ENCODE peak calls at places on chromosome 15, in five cellular contexts. I is lung, A is HFF-Myc, V is prostate gland, F is WERI-Rb-1. P is an unnamed sample.

GRCh38 chr15:39920510-39921273 is 626 bp upstream of the GPR176 start:
- DNase-seq in I (peak), A (no peak), V (peak), F (peak), P (no peak)

GRCh38 chr15:89805241-89806216 is 9.1 kb downstream of the ANPEP start:
- DNase-seq in I (no peak), A (no peak), V (no peak), F (no peak), P (no peak)

GRCh38 chr15:90219421-90220141 is 14.2 kb downstream of the CIB1 start:
- DNase-seq in I (no peak), A (no peak), V (no peak), F (peak), P (no peak)

GRCh38 chr15:35349916-35350315 is 196.0 kb downstream of the DPH6 start:
- DNase-seq in I (no peak), A (no peak), V (no peak), F (no peak), P (no peak)

GRCh38 chr15:57510647-57511046 is 81.1 kb upstream of the MYZAP start:
- DNase-seq in I (no peak), A (no peak), V (peak), F (no peak), P (no peak)

GRCh38 chr15:69499521-69500201 is 47.0 kb downstream of the RPLP1 start:
- DNase-seq in I (no peak), A (no peak), V (no peak), F (no peak), P (no peak)

GRCh38 chr15:69324031-69324430 is 25.3 kb downstream of the PAQR5 start:
- DNase-seq in I (no peak), A (no peak), V (no peak), F (no peak), P (no peak)

GRCh38 chr15:57865294-57865693 is 158.8 kb downstream of the POLR2M start:
- DNase-seq in I (no peak), A (no peak), V (no peak), F (peak), P (no peak)

GRCh38 chr15:29854413-29854812 is 32.1 kb upstream of the TJP1 start:
- DNase-seq in I (no peak), A (no peak), V (peak), F (no peak), P (no peak)

GRCh38 chr15:100910556-100910955 is 8.6 kb upstream of the LRRK1 start:
- DNase-seq in I (no peak), A (no peak), V (no peak), F (no peak), P (no peak)

GRCh38 chr15:100908466-100908865 is 10.7 kb upstream of the LRRK1 start:
- DNase-seq in I (no peak), A (no peak), V (no peak), F (no peak), P (no peak)

GRCh38 chr15:100909582-100909981 is 9.6 kb upstream of the LRRK1 start:
- DNase-seq in I (no peak), A (no peak), V (peak), F (no peak), P (no peak)

GRCh38 chr15:100911086-100911485 is 8.1 kb upstream of the LRRK1 start:
- DNase-seq in I (no peak), A (no peak), V (no peak), F (no peak), P (no peak)

GRCh38 chr15:100910119-100910518 is 9.0 kb upstream of the LRRK1 start:
- DNase-seq in I (no peak), A (no peak), V (no peak), F (no peak), P (no peak)
- TF ChIP-seq CTCF in I (no peak), A (peak), V (no peak), F (peak), P (peak)

GRCh38 chr15:44148580-44148979 is 46.5 kb downstream of the FRMD5 start:
- DNase-seq in I (no peak), A (no peak), V (no peak), F (no peak), P (no peak)

GRCh38 chr15:44149224-44149623 is 45.8 kb downstream of the FRMD5 start:
- DNase-seq in I (no peak), A (no peak), V (no peak), F (no peak), P (no peak)

GRCh38 chr15:44144992-44145391 is 50.1 kb downstream of the FRMD5 start:
- DNase-seq in I (no peak), A (no peak), V (no peak), F (no peak), P (no peak)

GRCh38 chr15:44145495-44145894 is 49.6 kb downstream of the FRMD5 start:
- DNase-seq in I (no peak), A (no peak), V (no peak), F (no peak), P (no peak)

GRCh38 chr15:44147636-44148035 is 47.4 kb downstream of the FRMD5 start:
- DNase-seq in I (no peak), A (no peak), V (no peak), F (no peak), P (no peak)
- H3K4me3 ChIP-seq in I (no peak), A (no peak), V (no peak), F (no peak), P (no peak)

GRCh38 chr15:101267320-101268104 is 9.8 kb downstream of the SELENOS start:
- DNase-seq in I (no peak), A (peak), V (no peak), F (no peak), P (peak)

GRCh38 chr15:101272584-101272983 is 4.7 kb downstream of the SELENOS start:
- DNase-seq in I (no peak), A (no peak), V (no peak), F (no peak), P (no peak)

GRCh38 chr15:101266034-101266433 is 11.3 kb downstream of the SELENOS start:
- DNase-seq in I (no peak), A (no peak), V (no peak), F (no peak), P (no peak)

GRCh38 chr15:101266787-101267186 is 10.5 kb downstream of the SELENOS start:
- DNase-seq in I (no peak), A (no peak), V (no peak), F (no peak), P (no peak)

DNA sequence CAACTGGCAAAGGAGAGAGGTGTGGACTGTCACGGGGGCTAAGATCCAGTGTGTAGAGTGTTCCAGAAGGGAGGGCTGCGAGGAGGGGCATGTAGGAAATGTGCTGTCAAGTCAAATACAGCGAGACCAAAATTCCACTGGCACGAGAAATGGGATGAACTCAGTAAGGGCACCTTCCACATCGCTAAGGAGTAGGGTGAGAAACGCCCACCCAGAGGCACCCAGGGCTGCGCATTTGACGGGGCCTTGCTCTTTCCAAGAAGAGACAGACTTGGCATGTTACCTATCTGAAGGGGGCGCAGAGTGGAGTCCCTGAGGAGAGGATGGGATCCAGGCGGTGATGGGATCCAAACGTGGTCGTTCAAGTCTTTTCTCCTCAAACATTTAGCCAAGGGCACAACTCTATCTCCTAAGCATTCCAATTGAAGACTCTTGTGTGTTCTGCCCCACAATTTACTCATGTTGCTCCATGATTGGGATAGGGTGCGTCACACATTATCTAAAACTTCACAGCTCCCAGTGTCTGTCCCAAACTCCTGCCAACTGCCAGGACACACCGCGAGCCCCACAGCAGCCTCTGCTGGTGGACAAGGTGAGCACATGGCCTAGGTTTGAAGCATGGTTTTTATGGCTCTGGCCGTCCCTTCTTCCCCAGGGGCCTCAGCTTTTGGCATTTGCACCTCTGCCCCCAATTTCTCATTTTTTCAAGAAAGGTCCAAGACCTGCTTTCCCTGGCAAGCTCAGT is 7.6 kb downstream of the SELENOS start:
- DNase-seq in I (no peak), A (no peak), V (no peak), F (no peak), P (no peak)
- TF ChIP-seq CTCF in I (no peak), A (peak), V (no peak), F (peak), P (peak)

GRCh38 chr15:88118741-88119140 is 137.8 kb downstream of the NTRK3 start:
- DNase-seq in I (no peak), A (no peak), V (no peak), F (no peak), P (no peak)
- H3K4me3 ChIP-seq in I (no peak), A (no peak), V (no peak), F (no peak), P (no peak)

DNA sequence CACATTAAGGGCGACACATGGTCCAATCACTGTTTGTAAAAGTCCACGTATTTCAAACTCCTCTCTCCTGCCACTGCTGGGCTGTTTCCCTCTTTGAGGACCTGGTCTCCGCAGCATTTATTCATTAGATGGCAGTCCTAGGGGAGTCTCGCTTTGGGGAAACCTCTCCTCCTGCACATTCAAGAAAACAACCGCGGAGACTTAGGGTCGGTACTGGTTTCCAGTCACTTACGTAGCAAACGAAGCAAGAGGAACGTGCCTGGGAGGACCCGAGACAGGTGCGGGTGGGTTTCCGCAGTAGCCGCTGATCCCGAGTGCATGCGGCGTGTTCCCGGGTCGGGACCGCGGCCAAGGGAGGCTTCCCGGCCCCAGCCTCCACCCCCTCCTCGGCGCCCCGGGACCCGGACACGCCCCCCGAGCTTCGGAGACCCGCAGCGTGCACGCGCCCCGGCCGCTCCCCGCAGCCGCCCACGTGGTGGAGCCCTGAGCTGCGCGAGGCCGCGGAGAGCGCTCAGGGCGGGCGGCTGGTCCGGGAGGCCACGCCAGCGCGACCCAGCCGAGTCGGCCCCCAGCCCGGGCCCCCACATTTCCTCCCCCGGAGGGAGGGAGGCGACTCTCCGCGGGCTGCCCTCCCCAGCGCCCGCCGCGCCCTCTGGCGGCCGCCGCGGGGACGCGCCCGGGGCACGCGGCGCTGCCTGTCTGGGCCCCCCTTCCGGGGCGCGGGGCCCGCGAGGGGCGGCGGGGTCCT is 1.1 kb upstream of the IGF1R start:
- DNase-seq in I (peak), A (no peak), V (peak), F (peak), P (no peak)
- TF ChIP-seq CTCF in I (no peak), A (peak), V (peak), F (peak), P (peak)